ENCODE peak calls at places on chromosomes 11 and 22, in seven cellular contexts. D is HepG2, W is GM12878, E is HCT116, V is K562, T is H1, F is SK-N-SH. H is an unnamed sample.
A peak's percentile ranks its signal among the peaks of the same experiment; 100 is the strongest.

GRCh38 chr11:118277312-118277711 is 13.2 kb upstream of the MPZL2 start:
- DNase-seq in D (peak; percentile 39), W (no peak), E (peak; percentile 44), V (no peak), T (no peak), F (no peak), H (peak; percentile 81)

GRCh38 chr22:43387815-43388214 is 24.0 kb upstream of the MPPED1 start:
- DNase-seq in D (no peak), W (no peak), E (no peak), V (no peak), T (no peak), F (no peak), H (no peak)

GRCh38 chr11:47415949-47416472 is 7.6 kb downstream of the SLC39A13 start:
- DNase-seq in D (no peak), W (no peak), E (peak; percentile 49), V (no peak), T (no peak), F (no peak), H (peak; percentile 80)

GRCh38 chr11:105789579-105789978 is 179.7 kb downstream of the GRIA4 start:
- DNase-seq in D (no peak), W (no peak), E (no peak), V (no peak), T (no peak), F (no peak), H (no peak)

GRCh38 chr11:24233041-24233440 is 263.8 kb upstream of the LUZP2 start:
- DNase-seq in D (no peak), W (no peak), E (no peak), V (no peak), T (no peak), F (no peak), H (peak; percentile 21)

GRCh38 chr22:41197808-41198585 is 7.1 kb upstream of the L3MBTL2 start:
- DNase-seq in D (no peak), W (no peak), E (no peak), V (peak; percentile 48), T (no peak), F (peak; percentile 48), H (peak; percentile 43)

GRCh38 chr11:35141538-35141937 is 2.6 kb downstream of the CD44 start:
- DNase-seq in D (no peak), W (no peak), E (no peak), V (no peak), T (no peak), F (no peak), H (no peak)

GRCh38 chr11:114477946-114478537 is 38.8 kb downstream of the REXO2 start:
- DNase-seq in D (no peak), W (no peak), E (no peak), V (no peak), T (no peak), F (no peak), H (no peak)

GRCh38 chr22:19483481-19484244 is 3.9 kb downstream of the CDC45 start:
- DNase-seq in D (no peak), W (no peak), E (no peak), V (no peak), T (no peak), F (no peak), H (no peak)

GRCh38 chr11:18617688-18618340 is 16.3 kb downstream of the SPTY2D1 start:
- DNase-seq in D (no peak), W (peak; percentile 15), E (no peak), V (no peak), T (no peak), F (no peak), H (no peak)

GRCh38 chr22:44622685-44623084 is 79.3 kb upstream of the PRR5 start:
- DNase-seq in D (no peak), W (no peak), E (no peak), V (no peak), T (no peak), F (no peak), H (no peak)

GRCh38 chr22:37033605-37034430 is 14.3 kb downstream of the MPST start:
- DNase-seq in D (peak; percentile 71), W (no peak), E (no peak), V (no peak), T (no peak), F (no peak), H (no peak)

GRCh38 chr22:50171965-50172421 is 1.5 kb downstream of the PANX2 start:
- DNase-seq in D (peak; percentile 80), W (no peak), E (no peak), V (no peak), T (no peak), F (no peak), H (no peak)

GRCh38 chr11:4665424-4665823 is 21.6 kb downstream of the OR51E1 start:
- DNase-seq in D (no peak), W (no peak), E (no peak), V (no peak), T (no peak), F (no peak), H (no peak)

GRCh38 chr22:37196539-37197450 is 8.7 kb upstream of the C1QTNF6 start:
- DNase-seq in D (peak; percentile 83), W (no peak), E (peak; percentile 56), V (no peak), T (no peak), F (peak; percentile 73), H (peak; percentile 91)

GRCh38 chr11:102476069-102476468 is 23.5 kb upstream of the TMEM123 start:
- DNase-seq in D (no peak), W (no peak), E (no peak), V (no peak), T (no peak), F (no peak), H (no peak)

GRCh38 chr11:88170680-88171079 is 4.6 kb downstream of the RAB38 start:
- DNase-seq in D (no peak), W (no peak), E (no peak), V (no peak), T (no peak), F (no peak), H (no peak)

GRCh38 chr11:45615182-45615792 is 50.1 kb downstream of the CHST1 start:
- DNase-seq in D (no peak), W (no peak), E (no peak), V (no peak), T (no peak), F (no peak), H (no peak)

GRCh38 chr11:45616802-45617549 is 48.4 kb downstream of the CHST1 start:
- DNase-seq in D (no peak), W (no peak), E (no peak), V (no peak), T (no peak), F (no peak), H (no peak)

GRCh38 chr11:45618897-45619296 is 46.5 kb downstream of the CHST1 start:
- DNase-seq in D (no peak), W (no peak), E (no peak), V (no peak), T (no peak), F (no peak), H (no peak)

GRCh38 chr11:45620243-45620642 is 45.2 kb downstream of the CHST1 start:
- DNase-seq in D (no peak), W (no peak), E (no peak), V (no peak), T (no peak), F (no peak), H (no peak)

DNA sequence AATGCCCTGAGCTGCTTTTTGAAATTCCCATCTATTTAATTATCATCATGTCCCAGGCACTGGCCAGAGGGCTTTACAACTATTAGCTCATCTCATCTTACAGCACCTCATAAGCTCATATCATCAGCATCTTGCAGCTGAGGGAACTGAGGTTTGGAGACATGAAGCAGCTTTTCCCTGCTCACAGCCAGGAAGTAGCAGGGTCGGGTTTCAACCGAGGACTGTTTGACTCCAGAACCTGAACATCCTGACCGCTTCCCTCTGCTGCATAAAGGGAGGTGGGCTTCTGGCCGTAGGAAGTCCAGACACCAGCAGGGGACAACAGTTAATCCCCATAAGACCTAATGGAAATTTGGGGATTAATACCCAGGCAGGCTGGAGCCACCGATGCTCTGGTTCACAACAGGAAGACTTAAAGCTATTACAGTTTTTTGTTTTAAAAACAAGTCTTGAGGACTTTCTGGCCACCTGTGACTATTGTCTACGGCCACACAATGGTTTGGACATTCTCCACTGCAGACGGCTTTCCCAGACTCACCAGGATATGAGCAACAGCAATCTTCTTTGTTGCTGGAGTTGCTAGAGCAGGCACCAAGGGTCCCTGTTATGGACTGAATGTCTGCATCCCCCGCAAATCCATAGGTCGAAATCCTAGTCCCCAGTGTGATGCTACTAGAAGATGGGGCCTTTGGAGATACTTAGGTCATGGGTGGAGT is 47.4 kb downstream of the CHST1 start:
- DNase-seq in D (no peak), W (no peak), E (no peak), V (no peak), T (no peak), F (no peak), H (no peak)
- TF ChIP-seq JUND in D (no peak), W (no peak), E (no peak), V (no peak), T (no peak), F (no peak), H (no peak)

DNA sequence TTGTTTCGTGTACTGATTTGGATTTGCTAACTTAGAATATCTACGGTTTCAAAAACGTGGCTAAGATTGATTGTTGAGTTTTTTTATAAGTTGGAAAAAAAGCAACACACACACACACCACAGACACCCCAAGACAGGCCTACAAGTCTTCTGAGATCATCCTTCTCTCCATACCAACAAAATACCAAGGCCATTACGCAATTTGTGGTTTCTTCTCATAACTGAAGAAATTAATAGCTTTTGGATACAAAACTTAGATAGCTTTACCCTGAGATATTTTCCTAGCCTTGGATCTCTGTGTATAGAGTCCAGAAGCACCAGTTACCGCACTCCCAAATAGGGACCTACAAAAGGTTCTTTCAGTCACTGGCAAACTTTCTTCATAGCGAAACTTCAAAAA is 113.6 kb downstream of the SIK3 start:
- DNase-seq in D (no peak), W (no peak), E (no peak), V (no peak), T (no peak), F (no peak), H (no peak)
- TF ChIP-seq JUND in D (no peak), W (no peak), E (no peak), V (no peak), T (no peak), F (peak; percentile 91), H (no peak)

DNA sequence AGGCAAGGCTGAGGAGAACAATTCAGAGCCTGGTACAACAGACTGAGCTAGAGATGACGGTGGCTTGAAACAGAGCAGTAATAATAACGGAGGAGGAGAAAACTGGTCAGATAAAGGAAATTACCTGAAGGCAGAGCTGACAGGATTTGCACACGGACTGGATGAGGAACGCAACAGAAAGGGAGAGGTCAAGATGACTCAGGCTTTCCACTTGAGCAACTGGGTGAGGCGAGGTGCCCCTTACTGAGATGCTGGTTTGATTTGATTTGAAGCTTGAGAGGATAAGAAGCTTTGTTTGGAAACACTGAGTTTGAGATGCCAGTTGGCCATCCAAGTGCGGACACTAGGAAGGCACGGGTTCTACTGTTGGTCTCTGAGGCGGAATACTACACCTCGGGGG is 35.4 kb upstream of the NRIP3 start:
- DNase-seq in D (no peak), W (peak; percentile 19), E (peak; percentile 60), V (peak; percentile 10), T (no peak), F (no peak), H (no peak)
- TF ChIP-seq JUND in D (no peak), W (no peak), E (peak; percentile 84), V (no peak), T (no peak), F (no peak), H (no peak)

DNA sequence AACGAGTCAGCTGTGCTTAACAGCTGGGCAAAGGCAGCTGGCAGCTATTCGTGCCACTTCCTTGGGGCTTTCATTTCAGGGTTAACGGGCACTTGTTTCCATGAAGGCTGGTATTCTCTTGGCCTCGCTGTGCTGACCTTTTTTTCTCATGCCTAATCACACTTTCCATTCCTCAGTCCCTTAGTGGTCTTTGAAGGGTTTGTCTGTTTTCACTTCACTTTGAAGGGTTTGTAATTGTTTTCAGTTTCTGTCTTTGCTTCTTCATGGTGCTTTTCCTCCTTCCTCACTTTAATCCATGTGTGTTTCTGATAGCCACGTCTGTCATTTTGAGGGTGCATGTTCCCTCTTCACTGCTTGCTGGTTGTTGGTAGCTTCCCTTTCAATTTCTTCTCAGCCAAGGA is 24.6 kb downstream of the PPIL2 start:
- DNase-seq in D (no peak), W (peak; percentile 30), E (no peak), V (no peak), T (no peak), F (no peak), H (no peak)
- TF ChIP-seq JUND in D (no peak), W (no peak), E (no peak), V (no peak), T (no peak), F (no peak), H (no peak)